ENCODE peak calls at places on chromosome 10, in four cellular contexts. G, C, N and Q are unnamed samples.

GRCh38 chr10:101573885-101574284 is 14.2 kb downstream of the POLL start:
- DNase-seq in G (no peak), C (no peak), N (no peak), Q (no peak)

GRCh38 chr10:119496282-119496681 is 46.2 kb downstream of the RGS10 start:
- DNase-seq in G (no peak), C (no peak), N (no peak), Q (no peak)

GRCh38 chr10:1170867-1171180 is 114.6 kb downstream of the WDR37 start:
- DNase-seq in G (no peak), C (no peak), N (no peak), Q (no peak)

GRCh38 chr10:100828744-100829102 is 83.3 kb downstream of the PAX2 start:
- DNase-seq in G (peak), C (no peak), N (no peak), Q (no peak)

GRCh38 chr10:3136763-3137611 is 35.6 kb downstream of the PITRM1 start:
- DNase-seq in G (no peak), C (peak), N (peak), Q (no peak)

GRCh38 chr10:58107506-58107905 is 160.2 kb downstream of the IPMK start:
- DNase-seq in G (no peak), C (no peak), N (no peak), Q (no peak)

GRCh38 chr10:132833421-132834111 is 47.6 kb upstream of the NKX6-2 start:
- DNase-seq in G (no peak), C (no peak), N (no peak), Q (no peak)

GRCh38 chr10:79072994-79073654 is 4.4 kb downstream of the ZMIZ1 start:
- DNase-seq in G (no peak), C (no peak), N (no peak), Q (no peak)

GRCh38 chr10:117546020-117546629 is 3.6 kb downstream of the EMX2 start:
- DNase-seq in G (no peak), C (no peak), N (no peak), Q (no peak)

GRCh38 chr10:79106251-79106650 is 37.5 kb downstream of the ZMIZ1 start:
- DNase-seq in G (no peak), C (no peak), N (no peak), Q (no peak)

GRCh38 chr10:62688971-62689700 is 115.4 kb upstream of the ADO start:
- DNase-seq in G (no peak), C (no peak), N (no peak), Q (no peak)

GRCh38 chr10:122363722-122364463 is 10.6 kb upstream of the PLEKHA1 start:
- DNase-seq in G (no peak), C (no peak), N (no peak), Q (peak)

GRCh38 chr10:60425392-60426110 is 35.9 kb upstream of the ANK3 start:
- DNase-seq in G (no peak), C (no peak), N (no peak), Q (no peak)

GRCh38 chr10:1365540-1366082 is 309.4 kb downstream of the WDR37 start:
- DNase-seq in G (no peak), C (no peak), N (no peak), Q (peak)

GRCh38 chr10:64636461-64636860 is 1115.3 kb downstream of the REEP3 start:
- DNase-seq in G (no peak), C (no peak), N (no peak), Q (no peak)

GRCh38 chr10:101818958-101819633 is 852 bp upstream of the OGA start:
- DNase-seq in G (peak), C (peak), N (no peak), Q (no peak)

GRCh38 chr10:11145498-11145855 is 127.8 kb downstream of the CELF2 start:
- DNase-seq in G (peak), C (no peak), N (peak), Q (no peak)

GRCh38 chr10:73907841-73908517 is 3.0 kb upstream of the PLAU start:
- DNase-seq in G (no peak), C (no peak), N (peak), Q (no peak)

GRCh38 chr10:68223535-68224165 is 8.3 kb downstream of the ATOH7 start:
- DNase-seq in G (peak), C (no peak), N (no peak), Q (peak)

GRCh38 chr10:91043173-91043910 is 122.5 kb upstream of the ANKRD1 start:
- DNase-seq in G (peak), C (no peak), N (no peak), Q (no peak)

GRCh38 chr10:24357344-24358021 is 148.5 kb downstream of the KIAA1217 start:
- DNase-seq in G (no peak), C (no peak), N (no peak), Q (no peak)

GRCh38 chr10:44982496-44982895 is 3.9 kb upstream of the DEPP1 start:
- DNase-seq in G (no peak), C (peak), N (no peak), Q (no peak)
- H3K27ac ChIP-seq in G (no peak), C (peak), N (peak), Q (peak)

DNA sequence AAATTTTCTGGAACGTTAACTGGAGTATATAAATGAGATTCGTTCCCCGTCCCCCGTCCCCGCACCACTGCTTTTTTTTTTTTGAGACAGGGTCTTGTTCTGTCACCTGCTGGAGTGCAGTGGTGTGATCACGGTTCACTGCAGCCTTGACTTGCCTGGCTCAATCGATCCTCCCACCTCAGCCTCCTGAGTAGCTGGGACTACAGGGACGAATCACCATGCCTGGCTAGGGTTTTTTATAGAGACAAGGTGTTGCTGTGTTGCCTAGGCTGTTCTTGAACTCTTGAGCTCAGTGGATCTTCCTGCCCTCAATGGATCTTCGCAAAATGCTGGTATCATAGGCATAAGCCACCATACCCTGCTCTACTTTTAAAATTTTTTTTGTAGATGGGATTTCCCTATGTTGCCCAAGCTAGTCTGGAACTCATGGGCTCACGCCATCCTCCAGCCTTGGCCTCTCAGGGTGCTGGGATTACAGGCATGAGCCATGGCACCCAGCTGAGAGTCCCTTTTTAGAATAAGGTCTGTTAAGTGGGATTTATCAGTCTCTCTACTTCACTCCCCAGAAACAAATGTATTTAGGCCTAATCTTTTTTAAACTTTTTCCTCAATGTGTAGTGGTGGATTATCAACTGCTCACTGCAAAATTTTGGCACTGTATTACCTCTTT is 122.9 kb downstream of the LYZL1 start:
- DNase-seq in G (no peak), C (no peak), N (no peak), Q (no peak)
- H3K4me3 ChIP-seq in G (no peak), C (no peak), N (no peak), Q (no peak)

DNA sequence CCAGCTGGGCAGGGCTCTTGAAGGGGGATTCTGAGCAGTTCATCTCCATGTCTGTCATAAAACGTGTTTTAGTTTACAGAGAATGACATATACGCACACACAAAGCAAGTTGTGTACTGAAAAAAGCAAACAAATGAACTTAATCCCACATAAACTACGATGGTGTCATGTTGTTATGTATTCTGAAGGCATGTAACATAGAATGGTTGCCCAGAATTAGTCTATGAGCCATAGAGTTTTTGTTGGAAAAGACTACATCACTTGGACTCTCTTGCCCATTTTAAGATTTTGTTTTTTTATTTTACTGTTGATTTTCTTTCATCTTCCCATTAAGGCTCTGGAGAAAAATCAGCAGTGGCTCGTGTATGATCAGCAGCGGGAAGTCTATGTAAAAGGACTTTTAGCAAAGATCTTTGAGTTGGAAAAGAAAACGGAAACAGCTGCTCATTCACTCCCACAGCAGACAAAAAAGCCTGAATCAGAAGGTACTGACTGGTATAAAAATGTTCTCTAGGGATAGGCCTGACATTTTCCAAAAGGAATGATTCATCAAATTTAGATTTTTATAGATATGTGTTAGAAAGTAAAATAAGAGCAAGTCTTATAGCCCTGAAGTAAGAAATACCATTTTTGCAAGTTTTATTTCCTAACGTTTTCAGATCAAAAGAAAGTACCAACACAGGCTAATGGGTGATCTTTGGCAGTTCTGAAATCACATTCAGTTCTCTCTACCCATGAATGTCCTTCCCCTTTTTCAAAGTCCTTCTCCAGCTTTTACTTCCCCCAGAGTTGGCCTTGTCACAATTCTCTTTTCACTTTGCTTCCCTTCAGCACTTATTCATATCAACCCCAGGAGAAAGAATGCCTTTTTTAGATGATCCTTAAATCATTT is 18.9 kb downstream of the CEP55 start:
- DNase-seq in G (no peak), C (no peak), N (no peak), Q (no peak)
- H3K27ac ChIP-seq in G (no peak), C (no peak), N (peak), Q (peak)

GRCh38 chr10:128995676-128996075 is 471.4 kb upstream of the MGMT start:
- DNase-seq in G (no peak), C (no peak), N (no peak), Q (no peak)
- H3K4me3 ChIP-seq in G (no peak), C (no peak), N (no peak), Q (no peak)